ENCODE peak calls at places on chromosomes 1 and 21, in nine cellular contexts. L, W, B, C, T, Q, U, P and Y are unnamed samples.

GRCh38 chr1:168918860-168919741 is 187.4 kb upstream of the ATP1B1 start:
- DNase-seq in L (peak; percentile 16), W (no peak), B (no peak), C (no peak), T (no peak), Q (no peak), U (no peak), P (no peak), Y (no peak)

GRCh38 chr1:16371725-16372124 is 4.7 kb downstream of the SZRD1 start:
- DNase-seq in L (no peak), W (no peak), B (no peak), C (peak; percentile 70), T (peak; percentile 39), Q (no peak), U (no peak), P (peak; percentile 52), Y (no peak)

GRCh38 chr21:24514081-24514733 is 1093.1 kb downstream of the MRPL39 start:
- DNase-seq in L (no peak), W (no peak), B (no peak), C (peak; percentile 1), T (no peak), Q (no peak), U (no peak), P (peak; percentile 4), Y (no peak)

GRCh38 chr1:51264470-51264869 is 28.4 kb downstream of the RNF11 start:
- DNase-seq in L (no peak), W (no peak), B (no peak), C (peak; percentile 91), T (peak; percentile 87), Q (no peak), U (no peak), P (no peak), Y (no peak)

GRCh38 chr1:81887421-81887820 is 86.7 kb downstream of the ADGRL2 start:
- DNase-seq in L (no peak), W (no peak), B (no peak), C (no peak), T (no peak), Q (no peak), U (no peak), P (no peak), Y (no peak)

GRCh38 chr1:84255586-84255985 is 45.9 kb upstream of the SAMD13 start:
- DNase-seq in L (no peak), W (no peak), B (no peak), C (no peak), T (no peak), Q (no peak), U (no peak), P (no peak), Y (no peak)

GRCh38 chr1:31760901-31761470 is 3.2 kb downstream of the ADGRB2 start:
- DNase-seq in L (peak; percentile 72), W (peak; percentile 51), B (peak; percentile 60), C (peak; percentile 44), T (peak; percentile 55), Q (no peak), U (peak; percentile 49), P (peak; percentile 81), Y (peak; percentile 64)

GRCh38 chr1:2345297-2346075 is 45.9 kb downstream of the MORN1 start:
- DNase-seq in L (no peak), W (no peak), B (peak; percentile 10), C (no peak), T (peak; percentile 21), Q (no peak), U (peak; percentile 3), P (no peak), Y (no peak)

GRCh38 chr1:154614887-154615286 is 6.9 kb upstream of the ADAR start:
- DNase-seq in L (no peak), W (no peak), B (no peak), C (no peak), T (no peak), Q (no peak), U (no peak), P (no peak), Y (no peak)
- TF ChIP-seq CTCF in L (no peak), W (no peak), B (no peak), C (peak; percentile 27), T (no peak), Q (no peak), U (no peak), P (no peak), Y (no peak)

GRCh38 chr1:72557446-72558049 is 275.2 kb upstream of the NEGR1 start:
- DNase-seq in L (no peak), W (no peak), B (no peak), C (peak; percentile 6), T (no peak), Q (no peak), U (no peak), P (peak; percentile 25), Y (peak; percentile 35)
- TF ChIP-seq CTCF in L (no peak), W (peak; percentile 57), B (no peak), C (peak; percentile 34), T (peak; percentile 14), Q (no peak), U (no peak), P (peak; percentile 30), Y (no peak)

GRCh38 chr21:43653626-43654025 is 5.7 kb downstream of the HSF2BP start:
- DNase-seq in L (no peak), W (no peak), B (no peak), C (no peak), T (no peak), Q (no peak), U (no peak), P (no peak), Y (no peak)
- TF ChIP-seq CTCF in L (no peak), W (no peak), B (no peak), C (no peak), T (no peak), Q (no peak), U (no peak), P (no peak), Y (no peak)

GRCh38 chr1:55337801-55338447 is 122.8 kb upstream of the USP24 start:
- DNase-seq in L (peak; percentile 20), W (no peak), B (no peak), C (peak; percentile 89), T (peak; percentile 77), Q (no peak), U (no peak), P (peak; percentile 59), Y (peak; percentile 37)
- TF ChIP-seq CTCF in L (no peak), W (peak; percentile 54), B (peak; percentile 47), C (peak; percentile 78), T (peak; percentile 69), Q (peak; percentile 59), U (peak; percentile 12), P (peak; percentile 36), Y (peak; percentile 40)

GRCh38 chr1:14987829-14988603 is 165.5 kb upstream of the TMEM51 start:
- DNase-seq in L (no peak), W (peak; percentile 53), B (peak; percentile 25), C (peak; percentile 9), T (peak; percentile 22), Q (no peak), U (no peak), P (no peak), Y (no peak)
- TF ChIP-seq CTCF in L (no peak), W (no peak), B (no peak), C (no peak), T (no peak), Q (no peak), U (no peak), P (no peak), Y (no peak)

DNA sequence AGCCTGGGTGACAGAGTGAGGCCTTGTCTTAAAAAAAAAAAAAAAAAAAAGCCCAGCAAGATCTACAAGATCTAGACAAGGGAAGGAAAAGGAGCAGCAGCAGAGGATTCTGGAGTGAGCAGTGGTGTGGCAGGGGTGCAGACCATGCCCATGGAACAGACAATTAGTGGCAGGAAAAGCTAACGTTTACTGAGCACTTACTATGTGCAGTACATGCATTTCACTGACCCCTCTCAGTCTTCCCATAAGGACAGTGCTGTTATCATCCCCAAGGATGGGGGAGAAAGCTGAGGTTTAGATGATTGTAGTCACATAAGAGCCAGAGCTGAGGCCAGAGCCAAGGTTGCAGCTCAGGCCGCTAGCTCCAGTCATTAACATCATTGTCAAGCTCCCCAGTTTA is 5.9 kb downstream of the PODN start:
- DNase-seq in L (no peak), W (no peak), B (no peak), C (no peak), T (no peak), Q (no peak), U (no peak), P (no peak), Y (no peak)
- TF ChIP-seq CTCF in L (no peak), W (no peak), B (no peak), C (no peak), T (no peak), Q (no peak), U (no peak), P (no peak), Y (no peak)

DNA sequence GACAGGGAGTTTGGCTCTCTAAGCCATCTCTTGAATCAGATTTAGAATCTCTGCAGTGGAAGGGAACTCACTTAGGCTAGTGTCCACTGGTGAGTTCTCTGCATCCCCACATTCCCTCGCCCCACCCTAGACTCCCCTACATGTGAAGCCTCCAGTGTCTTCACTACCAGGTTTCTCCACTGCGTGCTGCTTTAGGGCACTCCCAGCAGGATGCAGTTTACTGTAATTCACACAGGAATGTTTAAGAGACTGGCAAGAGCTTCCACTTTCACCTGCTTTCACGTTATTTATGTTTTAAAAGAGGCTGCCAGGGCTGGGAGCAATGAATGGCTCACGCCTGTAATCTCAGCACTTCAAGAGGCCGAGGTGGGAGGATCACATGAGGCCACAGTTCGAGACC is 60.2 kb downstream of the KAZN start:
- DNase-seq in L (no peak), W (no peak), B (no peak), C (no peak), T (no peak), Q (no peak), U (no peak), P (no peak), Y (no peak)
- TF ChIP-seq CTCF in L (no peak), W (no peak), B (no peak), C (no peak), T (no peak), Q (no peak), U (no peak), P (no peak), Y (no peak)

DNA sequence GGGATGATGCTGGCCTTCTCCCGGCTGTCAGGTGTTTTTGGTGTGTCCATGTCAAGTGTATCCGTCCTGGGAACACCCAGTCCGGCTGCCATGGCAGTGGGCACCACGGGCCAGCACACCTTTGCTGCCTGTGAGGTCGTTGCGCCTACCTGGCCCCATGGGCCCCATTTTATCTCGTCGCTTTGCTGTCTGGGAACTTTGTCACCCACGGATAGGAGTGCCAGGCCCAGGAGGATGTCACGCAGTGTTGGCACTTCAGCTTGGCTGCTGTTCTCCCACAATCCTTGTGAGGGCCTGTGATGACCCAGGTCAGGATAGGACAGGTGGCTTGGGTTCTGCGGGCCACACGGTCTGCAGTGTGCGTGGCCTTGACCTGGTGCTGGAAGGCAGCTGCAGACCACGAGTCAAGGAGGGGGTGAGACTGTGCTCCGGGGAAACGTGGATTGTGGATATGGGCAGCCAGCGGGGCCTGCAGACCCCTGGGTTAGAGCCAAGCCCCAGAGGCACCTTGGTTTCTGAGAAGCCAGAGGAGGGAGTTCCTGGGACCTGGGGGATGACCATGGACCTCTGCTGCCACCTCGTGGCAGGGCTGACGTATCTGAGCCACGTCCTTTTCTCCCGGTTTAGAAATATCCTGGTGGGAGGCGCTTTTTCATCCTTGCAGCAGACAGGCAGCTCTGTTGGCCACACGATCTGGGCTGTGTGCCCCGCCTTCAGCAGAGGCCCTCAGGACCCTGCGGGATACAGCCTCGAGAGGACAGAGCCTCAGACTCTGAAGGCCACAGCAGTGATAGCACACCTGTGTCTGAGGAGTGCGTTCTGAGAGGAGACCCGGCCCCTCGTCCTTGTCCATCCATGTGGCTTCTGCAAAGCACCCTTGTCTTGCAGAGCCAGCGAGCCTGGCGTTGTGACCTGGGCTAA is 161.1 kb upstream of the COL6A1 start:
- DNase-seq in L (peak; percentile 90), W (peak; percentile 65), B (peak; percentile 82), C (peak; percentile 96), T (peak; percentile 92), Q (no peak), U (no peak), P (peak; percentile 89), Y (peak; percentile 86)
- TF ChIP-seq CTCF in L (peak; percentile 87), W (peak; percentile 84), B (peak; percentile 87), C (peak; percentile 94), T (peak; percentile 92), Q (peak; percentile 85), U (peak; percentile 74), P (peak; percentile 79), Y (peak; percentile 77)